ENCODE peak calls at places on chromosome 4, in ten cellular contexts. N is type B pancreatic cell, E is colonic mucosa, Y is astrocyte, F is kidney, S is H9, A is HFF-Myc, I is Caco-2, C is WERI-Rb-1, H is cardiac fibroblast. U is an unnamed sample.

GRCh38 chr4:22573198-22573597 is 57.3 kb upstream of the ADGRA3 start:
- DNase-seq in N (no peak), E (peak), Y (no peak), F (peak), S (no peak), A (no peak), I (no peak), C (no peak), H (peak), U (no peak)

GRCh38 chr4:109665783-109666455 is 37.3 kb downstream of the CASP6 start:
- DNase-seq in N (no peak), E (no peak), Y (peak), F (no peak), S (no peak), A (no peak), I (no peak), C (no peak), H (peak), U (no peak)

GRCh38 chr4:98710831-98711230 is 52.4 kb upstream of the TSPAN5 start:
- DNase-seq in N (no peak), E (no peak), Y (peak), F (no peak), S (no peak), A (no peak), I (no peak), C (no peak), H (peak), U (peak)

GRCh38 chr4:152665691-152666410 is 13.9 kb downstream of the TMEM154 start:
- DNase-seq in N (no peak), E (no peak), Y (no peak), F (no peak), S (no peak), A (no peak), I (no peak), C (no peak), H (no peak), U (no peak)

GRCh38 chr4:177235026-177235425 is 74.6 kb upstream of the NEIL3 start:
- DNase-seq in N (no peak), E (no peak), Y (peak), F (no peak), S (no peak), A (no peak), I (no peak), C (no peak), H (peak), U (peak)

GRCh38 chr4:12472082-12472481 is 1012.1 kb downstream of the RAB28 start:
- DNase-seq in N (no peak), E (peak), Y (no peak), F (no peak), S (no peak), A (no peak), I (no peak), C (no peak), H (no peak), U (no peak)

GRCh38 chr4:42555828-42556227 is 101.1 kb downstream of the ATP8A1 start:
- DNase-seq in N (no peak), E (no peak), Y (peak), F (no peak), S (no peak), A (no peak), I (no peak), C (no peak), H (peak), U (no peak)

GRCh38 chr4:83851261-83852084 is 315.6 kb downstream of the GPAT3 start:
- DNase-seq in N (no peak), E (no peak), Y (peak), F (no peak), S (peak), A (no peak), I (peak), C (no peak), H (no peak), U (peak)

GRCh38 chr4:22645481-22646182 is 47.1 kb upstream of the GBA3 start:
- DNase-seq in N (no peak), E (no peak), Y (no peak), F (no peak), S (no peak), A (no peak), I (no peak), C (no peak), H (no peak), U (no peak)

GRCh38 chr4:144817081-144817480 is 171.1 kb downstream of the HHIP start:
- DNase-seq in N (no peak), E (no peak), Y (peak), F (no peak), S (no peak), A (no peak), I (no peak), C (no peak), H (peak), U (no peak)

GRCh38 chr4:13852411-13852810 is 224.9 kb upstream of the BOD1L1 start:
- DNase-seq in N (no peak), E (no peak), Y (no peak), F (no peak), S (no peak), A (no peak), I (no peak), C (no peak), H (no peak), U (no peak)

GRCh38 chr4:125750827-125751466 is 436.2 kb downstream of the FAT4 start:
- DNase-seq in N (no peak), E (no peak), Y (peak), F (no peak), S (peak), A (peak), I (no peak), C (peak), H (peak), U (peak)

DNA sequence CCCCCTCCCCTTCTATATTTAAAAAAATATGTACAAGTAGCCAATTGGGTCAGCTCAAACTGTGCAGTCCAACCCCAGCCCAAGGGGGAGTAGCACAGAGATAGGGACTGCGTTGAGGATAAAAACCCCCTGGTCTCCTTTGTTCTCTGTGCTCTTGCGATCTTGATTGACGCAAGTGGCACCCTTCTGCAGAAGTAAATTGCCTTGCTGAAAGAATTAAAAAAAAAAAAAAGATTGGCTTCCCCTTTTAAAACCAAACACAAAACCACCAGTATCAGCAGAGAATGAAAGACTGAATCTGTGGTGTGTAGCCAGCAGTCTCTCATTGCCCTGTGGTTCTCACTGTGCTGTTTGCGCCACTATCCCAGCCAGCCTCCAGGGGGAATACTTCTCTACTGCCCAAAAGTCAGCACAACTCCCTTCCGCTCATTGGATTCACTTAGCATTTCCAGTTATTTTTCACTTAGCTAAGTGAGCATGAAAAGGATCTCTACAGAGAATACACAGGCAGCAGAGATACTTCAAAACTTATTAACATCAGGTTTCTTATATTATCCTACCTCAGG is 29.7 kb downstream of the MANBA start:
- DNase-seq in N (no peak), E (no peak), Y (no peak), F (no peak), S (peak), A (no peak), I (no peak), C (no peak), H (no peak), U (no peak)
- TF ChIP-seq CTCF in N (peak), E (no peak), Y (no peak), F (peak), S (peak), A (peak), I (no peak), C (peak), H (peak), U (peak)

DNA sequence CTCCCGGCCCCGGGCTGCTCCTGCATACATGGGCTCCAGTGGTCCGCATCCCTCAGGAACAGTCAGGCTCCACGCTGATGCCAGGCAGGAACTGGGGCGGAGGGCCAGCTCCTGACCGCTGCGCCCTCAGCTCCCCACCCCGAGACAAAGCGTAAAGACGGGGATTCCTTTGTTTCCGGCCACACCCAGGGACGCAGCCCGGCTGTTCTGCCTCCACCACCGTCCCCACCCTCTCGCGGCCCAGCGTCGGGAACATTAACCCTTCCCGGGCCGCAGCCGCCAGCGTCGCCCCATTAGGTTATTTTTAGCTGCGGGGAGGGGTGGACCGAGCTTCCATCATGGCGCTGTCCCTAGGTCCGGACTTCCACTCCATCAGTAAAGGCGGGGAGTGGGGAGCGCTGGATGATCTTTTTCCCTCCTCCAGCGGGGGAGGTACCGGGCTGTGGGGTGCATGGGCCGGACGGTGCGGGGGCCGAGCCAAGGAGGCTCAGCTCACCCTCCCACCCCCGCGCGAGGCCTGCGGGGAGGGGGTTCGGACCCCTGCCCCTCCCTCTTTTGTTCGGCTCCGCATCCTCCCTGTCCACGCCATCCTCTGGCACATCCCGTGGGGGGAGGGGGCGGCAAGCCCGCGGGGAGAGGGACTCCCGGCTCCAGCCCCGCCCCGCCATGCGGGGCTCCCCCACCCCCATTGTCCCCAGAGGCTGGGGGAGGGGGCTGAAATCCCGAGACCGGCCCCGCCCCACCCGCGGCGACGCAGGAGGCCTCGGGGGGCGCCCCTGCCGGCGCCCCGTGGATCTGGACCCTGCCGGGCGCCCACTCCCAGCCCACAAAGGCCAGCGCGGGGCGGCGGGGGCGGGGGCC is 5.3 kb downstream of the CRMP1 start:
- DNase-seq in N (no peak), E (no peak), Y (no peak), F (no peak), S (peak), A (no peak), I (no peak), C (peak), H (no peak), U (no peak)
- TF ChIP-seq CTCF in N (no peak), E (no peak), Y (no peak), F (no peak), S (no peak), A (no peak), I (no peak), C (no peak), H (no peak), U (no peak)

DNA sequence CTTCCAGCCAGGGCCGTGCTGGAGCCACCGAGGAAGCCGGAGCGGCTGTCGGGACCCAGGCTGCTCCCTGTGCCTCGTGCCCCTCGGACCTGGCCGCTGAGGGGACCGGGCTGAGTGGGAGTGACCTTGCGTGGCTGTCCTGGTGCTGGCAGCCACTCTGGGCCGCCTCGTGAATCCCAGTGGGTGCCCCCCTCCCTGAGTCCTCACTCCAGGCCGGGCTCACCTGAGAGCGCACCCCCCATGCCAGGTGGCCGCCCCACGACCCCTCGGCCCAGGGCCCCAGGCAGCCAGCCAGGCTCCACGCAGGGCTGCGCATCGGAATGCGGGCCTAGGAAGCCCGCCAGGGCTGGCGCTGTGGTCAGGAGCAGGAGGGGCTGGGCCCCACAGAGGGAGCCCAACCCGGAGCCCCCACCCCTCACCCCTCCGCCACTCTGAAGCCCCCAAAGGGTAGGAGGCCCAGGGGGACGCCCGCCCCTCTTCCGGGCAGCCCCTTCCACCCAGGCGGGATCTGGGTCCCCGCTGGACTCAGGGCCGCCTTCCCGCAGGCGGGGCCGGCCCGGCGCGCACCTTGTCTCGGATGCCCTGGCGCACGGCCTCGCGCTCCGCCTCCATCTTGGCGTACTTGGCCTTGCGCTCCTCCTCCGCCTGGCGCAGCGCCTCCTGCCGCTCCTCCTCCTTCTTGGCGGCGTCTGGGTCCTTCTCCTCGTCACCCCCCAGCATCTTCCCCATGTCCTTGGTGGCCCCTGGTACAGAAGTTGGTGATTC is 33.9 kb downstream of the CPLX1 start:
- DNase-seq in N (no peak), E (peak), Y (no peak), F (peak), S (peak), A (no peak), I (no peak), C (no peak), H (peak), U (no peak)
- TF ChIP-seq CTCF in N (no peak), E (no peak), Y (no peak), F (no peak), S (peak), A (peak), I (no peak), C (no peak), H (no peak), U (peak)

DNA sequence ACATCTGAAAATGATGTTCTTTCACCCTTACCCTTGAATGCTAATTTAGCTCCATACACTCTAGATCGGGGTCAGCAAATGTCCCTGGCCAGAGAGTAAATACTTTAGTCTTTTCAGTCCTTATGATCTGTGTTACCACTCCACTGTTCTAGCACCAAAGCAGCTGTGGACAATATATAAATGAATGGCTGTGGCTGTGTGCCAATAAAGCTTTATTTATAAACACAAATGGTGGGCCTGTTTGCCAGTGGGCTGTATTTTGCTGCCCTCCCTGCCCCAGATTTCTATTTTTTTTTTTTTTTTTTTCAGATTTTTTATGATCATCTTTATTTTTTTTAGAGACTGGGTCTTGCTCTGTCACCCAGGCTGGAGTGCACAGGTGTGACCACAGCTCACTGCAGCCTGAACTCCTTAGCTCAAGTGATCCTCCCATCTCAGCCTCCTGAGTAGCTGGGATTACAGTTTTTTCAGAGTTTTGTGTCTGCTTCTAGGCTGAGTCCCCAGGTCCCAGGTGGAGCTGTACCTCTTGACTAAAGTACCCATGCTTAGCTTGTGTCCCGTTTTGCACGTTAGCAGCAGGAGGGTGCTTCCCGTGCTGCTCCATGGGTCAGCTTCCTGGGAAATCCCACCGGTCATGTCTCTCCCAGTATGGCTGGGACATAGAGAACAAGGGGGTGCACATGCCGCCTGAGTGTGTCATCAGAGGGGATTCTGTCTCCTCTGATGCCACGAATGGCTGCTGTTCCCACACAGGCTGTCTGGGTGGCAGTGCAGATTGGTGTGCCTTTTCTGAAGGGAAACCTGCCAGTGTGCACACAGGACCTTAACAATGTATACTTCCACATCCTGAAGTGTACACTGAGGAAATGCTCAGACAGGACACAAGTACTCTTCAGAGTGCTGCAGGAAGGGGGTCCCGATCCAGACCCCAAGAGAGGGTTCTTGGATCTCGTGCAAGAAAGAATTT is 16.0 kb upstream of the GRPEL1 start:
- DNase-seq in N (no peak), E (no peak), Y (no peak), F (no peak), S (no peak), A (no peak), I (no peak), C (no peak), H (no peak), U (no peak)
- TF ChIP-seq CTCF in N (no peak), E (no peak), Y (no peak), F (no peak), S (no peak), A (no peak), I (no peak), C (no peak), H (no peak), U (no peak)

U was measured in HFFc6.